ENCODE peak calls at places on chromosomes 4 and X, in eight cellular contexts. Z is HCT116; N is cardiac muscle cell; Q is heart right ventricle; I is gastrocnemius medialis; R is CD8-positive, alpha-beta T cell; E is right atrium auricular region; C is fibroblast of lung. B is an unnamed sample. For H3K9me3, the result is how much of the 10 kb centered on the place peaks cover.

GRCh38 chr4:185640809-185641675 is 105.7 kb upstream of the PDLIM3 start:
- DNase-seq in C (peak), E (no peak), Z (peak), Q (no peak), N (peak), I (no peak), R (no peak), B (no peak)

GRCh38 chr4:40369437-40370278 is 34.5 kb downstream of the CHRNA9 start:
- DNase-seq in N (no peak), Q (no peak), Z (no peak), R (no peak), C (no peak), I (no peak), E (no peak), B (no peak)

GRCh38 chrX:38803609-38804480 is 2.6 kb downstream of the MID1IP1 start:
- DNase-seq in I (peak), C (peak), Q (peak), N (peak), R (peak), Z (peak), E (peak), B (peak)

GRCh38 chr4:78904143-78904542 is 35.1 kb downstream of the PAQR3 start:
- DNase-seq in R (no peak), Z (no peak), Q (no peak), N (no peak), I (no peak), C (no peak), E (no peak), B (no peak)

GRCh38 chr4:102180080-102180479 is 165.2 kb downstream of the SLC39A8 start:
- DNase-seq in N (no peak), I (no peak), Q (no peak), R (no peak), C (peak), Z (no peak), E (no peak), B (no peak)

GRCh38 chrX:3663576-3664290 is 49.7 kb downstream of the PRKX start:
- DNase-seq in N (no peak), E (no peak), Z (no peak), C (no peak), R (no peak), I (no peak), Q (no peak), B (no peak)

GRCh38 chrX:66163849-66164401 is at the start of gene HEPH:
- DNase-seq in C (peak), E (no peak), N (peak), R (no peak), I (no peak), Q (peak), Z (no peak), B (no peak)

GRCh38 chr4:41750624-41751324 is 2.2 kb upstream of the PHOX2B start:
- DNase-seq in R (no peak), Q (no peak), Z (no peak), E (no peak), I (no peak), N (no peak), C (no peak), B (no peak)

GRCh38 chrX:133415276-133416105 is at the start of gene GPC4:
- DNase-seq in C (peak), Z (peak), Q (peak), N (peak), R (no peak), I (peak), E (no peak), B (no peak)

GRCh38 chrX:105552395-105552794 is 269.9 kb upstream of the NRK start:
- DNase-seq in R (no peak), C (peak), Z (no peak), N (no peak), E (no peak), Q (no peak), I (no peak), B (no peak)

GRCh38 chrX:101206471-101206870 is 13.1 kb upstream of the DRP2 start:
- DNase-seq in R (no peak), C (peak), Z (peak), N (peak), E (no peak), I (no peak), Q (no peak), B (no peak)

GRCh38 chrX:145813081-145813480 is 4.5 kb upstream of the SLITRK2 start:
- DNase-seq in C (no peak), Z (no peak), R (no peak), E (no peak), N (no peak), Q (no peak), I (no peak), B (no peak)
- H3K9me3 ChIP-seq in C (under half), Z (under half), R (under half), E (under half), N (under half), Q (under half), I (under half), B (under half)

DNA sequence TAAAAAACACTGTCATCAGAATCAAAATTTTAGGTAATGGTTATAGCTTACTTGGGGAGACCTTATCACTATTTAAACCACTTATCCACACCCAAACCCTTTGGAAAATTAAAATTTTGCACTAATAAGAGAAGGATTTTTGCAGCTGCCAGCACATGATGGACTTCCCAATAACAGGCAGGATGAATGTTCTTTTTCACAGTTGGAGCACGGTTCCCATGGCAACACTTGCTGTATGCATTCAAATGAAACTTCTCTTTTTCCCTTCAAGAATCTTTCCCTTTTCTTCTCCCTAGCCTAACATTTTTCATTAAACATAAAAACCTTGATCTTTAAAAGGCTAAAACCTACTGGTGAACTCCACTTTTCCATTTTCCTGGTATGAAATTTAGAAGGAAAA is 768.2 kb downstream of the KCTD8 start:
- DNase-seq in Z (no peak), R (no peak), C (no peak), Q (no peak), N (no peak), E (no peak), I (no peak), B (no peak)
- H3K9me3 ChIP-seq in Z (under half), R (under half), C (under half), Q (under half), N (under half), E (under half), I (under half), B (under half)

GRCh38 chrX:13067842-13068241 is 23.4 kb upstream of the FAM9C start:
- DNase-seq in N (no peak), Q (no peak), C (no peak), I (no peak), E (no peak), Z (no peak), R (no peak), B (no peak)
- H3K9me3 ChIP-seq in N (under half), Q (under half), C (under half), I (under half), E (under half), Z (under half), R (under half), B (under half)

DNA sequence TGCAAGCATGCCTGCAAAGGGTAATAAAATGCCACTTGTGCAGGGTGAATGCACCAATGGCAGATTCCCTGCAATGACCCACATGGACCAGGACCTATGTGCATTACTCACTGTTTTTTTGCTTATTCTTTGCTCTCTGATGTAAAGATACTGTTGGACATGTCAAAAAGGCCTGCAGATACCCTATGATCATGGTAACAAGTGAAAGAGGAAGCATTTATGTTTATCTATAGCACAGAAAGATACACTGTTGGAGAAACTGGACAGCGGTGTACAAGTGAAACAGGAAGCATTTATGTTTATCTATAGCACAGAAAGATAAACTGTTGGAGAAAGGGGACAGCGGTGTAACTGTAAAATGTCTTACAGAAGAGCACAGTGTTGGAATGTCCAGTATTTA is 127.5 kb downstream of the PAPSS1 start:
- DNase-seq in Q (no peak), N (no peak), I (no peak), E (no peak), Z (no peak), R (no peak), C (no peak), B (no peak)
- H3K9me3 ChIP-seq in Q (under half), N (under half), I (under half), E (under half), Z (under half), R (under half), C (under half), B (under half)

GRCh38 chrX:51855698-51856097 is 37.7 kb upstream of the MAGED1 start:
- DNase-seq in Q (no peak), E (no peak), C (no peak), Z (no peak), R (no peak), I (no peak), N (no peak), B (no peak)
- H3K9me3 ChIP-seq in Q (under half), E (under half), C (under half), Z (under half), R (under half), I (under half), N (under half), B (under half)

DNA sequence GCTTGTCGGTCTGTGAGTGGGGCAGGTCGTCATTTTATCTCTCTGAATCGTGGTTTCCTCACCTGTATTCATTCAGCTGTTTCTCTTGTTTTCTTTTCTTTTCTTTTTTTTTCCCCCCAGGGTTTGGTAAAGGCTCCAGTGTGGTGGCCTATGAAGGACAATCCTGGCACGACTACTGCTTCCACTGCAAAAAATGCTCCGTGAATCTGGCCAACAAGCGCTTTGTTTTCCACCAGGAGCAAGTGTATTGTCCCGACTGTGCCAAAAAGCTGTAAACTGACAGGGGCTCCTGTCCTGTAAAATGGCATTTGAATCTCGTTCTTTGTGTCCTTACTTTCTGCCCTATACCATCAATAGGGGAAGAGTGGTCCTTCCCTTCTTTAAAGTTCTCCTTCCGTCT is 41.4 kb downstream of the MAP7D3 start:
- DNase-seq in N (no peak), Z (no peak), R (no peak), Q (no peak), I (no peak), E (no peak), C (no peak), B (no peak)
- H3K9me3 ChIP-seq in N (under half), Z (under half), R (under half), Q (under half), I (under half), E (under half), C (under half), B (under half)

GRCh38 chrX:152895121-152895520 is 2.7 kb upstream of the ZNF185 start:
- DNase-seq in E (no peak), Z (no peak), I (no peak), R (no peak), C (no peak), Q (no peak), N (no peak), B (no peak)

GRCh38 chrX:152895724-152896420 is 2.0 kb upstream of the ZNF185 start:
- DNase-seq in Z (peak), C (no peak), I (no peak), E (no peak), N (no peak), R (no peak), Q (no peak), B (no peak)

GRCh38 chrX:152893631-152894610 is 3.9 kb upstream of the ZNF185 start:
- DNase-seq in Q (no peak), I (no peak), R (no peak), E (no peak), C (no peak), Z (no peak), N (no peak), B (no peak)

GRCh38 chrX:152892999-152893605 is 4.8 kb upstream of the ZNF185 start:
- DNase-seq in N (no peak), R (no peak), C (no peak), Q (no peak), E (no peak), Z (no peak), I (no peak), B (no peak)

GRCh38 chrX:152892499-152892898 is 5.4 kb upstream of the ZNF185 start:
- DNase-seq in Q (no peak), E (no peak), N (no peak), I (no peak), C (no peak), Z (no peak), R (no peak), B (no peak)
- H3K9me3 ChIP-seq in Q (under half), E (under half), N (under half), I (under half), C (under half), Z (under half), R (under half), B (under half)

GRCh38 chrX:69531031-69531755 is 27.1 kb downstream of the NALF2 start:
- DNase-seq in Z (no peak), R (no peak), I (no peak), Q (no peak), E (no peak), C (no peak), N (no peak), B (no peak)
- H3K9me3 ChIP-seq in Z (under half), R (under half), I (under half), Q (under half), E (under half), C (under half), N (under half), B (under half)

GRCh38 chr4:136768213-136768924 is 763.9 kb downstream of the PCDH18 start:
- DNase-seq in Q (no peak), N (no peak), C (no peak), E (no peak), R (no peak), I (no peak), Z (no peak), B (no peak)

GRCh38 chr4:136769717-136770116 is 762.6 kb downstream of the PCDH18 start:
- DNase-seq in N (no peak), I (no peak), C (no peak), Z (no peak), E (no peak), R (no peak), Q (no peak), B (no peak)

GRCh38 chr4:136768925-136769275 is 763.4 kb downstream of the PCDH18 start:
- DNase-seq in N (no peak), Z (no peak), Q (no peak), C (no peak), E (no peak), R (no peak), I (no peak), B (no peak)

DNA sequence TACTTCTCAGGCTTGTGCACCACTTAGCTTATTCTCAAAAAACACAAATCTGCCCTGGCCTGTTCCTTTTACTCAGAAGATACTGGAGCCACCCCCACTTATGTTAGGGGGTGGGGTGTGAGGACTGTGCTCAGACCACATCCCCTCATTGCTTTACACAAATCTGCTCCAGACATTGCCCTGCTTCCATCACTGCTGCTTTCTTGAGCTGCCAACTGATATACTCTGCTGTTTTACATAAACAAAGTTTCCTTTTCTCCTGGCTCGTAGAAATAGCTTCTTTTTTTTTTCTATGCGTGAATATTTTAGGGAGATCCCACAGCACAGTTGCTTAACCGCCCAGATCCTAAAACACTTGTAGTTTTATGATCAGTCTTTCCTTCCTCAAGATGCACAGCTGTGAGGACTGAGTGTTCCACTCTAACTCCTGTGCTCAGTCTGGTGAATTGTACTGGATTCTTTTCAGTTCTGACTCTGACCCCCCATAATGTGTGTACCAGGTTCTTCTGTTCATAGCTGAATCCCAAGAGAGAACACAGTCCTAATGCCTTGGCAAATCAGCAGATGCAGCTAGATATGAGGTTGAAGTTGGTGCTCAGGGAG is 768.3 kb downstream of the PCDH18 start:
- DNase-seq in R (no peak), Q (no peak), Z (no peak), E (no peak), I (no peak), C (no peak), N (no peak), B (no peak)
- H3K9me3 ChIP-seq in R (under half), Q (under half), Z (under half), E (under half), I (under half), C (under half), N (under half), B (under half)

GRCh38 chr4:288891-289290 is 16.4 kb downstream of the ZNF732 start:
- DNase-seq in E (no peak), Z (no peak), I (no peak), N (no peak), C (peak), R (no peak), Q (no peak), B (no peak)

GRCh38 chr4:294732-295131 is 10.5 kb downstream of the ZNF732 start:
- DNase-seq in E (no peak), Z (no peak), N (no peak), R (no peak), C (no peak), I (no peak), Q (no peak), B (no peak)
- H3K9me3 ChIP-seq in E (under half), Z (under half), N (under half), R (under half), C (under half), I (under half), Q (under half), B (under half)

B was measured in T-helper 17 cell.